ENCODE peak calls at places on chromosomes 1 and 21, in seven cellular contexts. D is RPMI8226; O is stimulated activated CD4-positive, alpha-beta T cell treated with anti-CD3 and anti-CD28 coated beads, Interleukin-1b, Interleukin-23, amount 100 ng/mL, for 4 hours; P is aorta; H is substantia nigra; T is ACHN; Z is AG20443. I is an unnamed sample.

GRCh38 chr1:202135221-202135721 is 9.3 kb downstream of the ARL8A start:
- DNase-seq in O (peak), P (no peak), Z (peak), T (peak), D (peak), H (peak), I (peak)

GRCh38 chr1:224959121-224959520 is 29.6 kb downstream of the DNAH14 start:
- DNase-seq in H (no peak), D (no peak), Z (no peak), O (no peak), T (no peak), P (no peak), I (no peak)

GRCh38 chr1:40404670-40405462 is 31.3 kb downstream of the SMAP2 start:
- DNase-seq in T (peak), D (peak), H (peak), P (no peak), O (no peak), Z (peak), I (peak)

GRCh38 chr1:200625381-200625824 is 4.9 kb upstream of the KIF14 start:
- DNase-seq in P (no peak), D (peak), H (no peak), O (no peak), Z (peak), T (peak), I (no peak)

GRCh38 chr1:26994020-26994745 is 691 bp downstream of the TRNP1 start:
- DNase-seq in T (no peak), Z (peak), O (peak), H (peak), P (no peak), D (peak), I (no peak)

GRCh38 chr1:46202975-46203737 is at the start of gene LURAP1:
- DNase-seq in O (peak), D (peak), H (peak), P (peak), Z (peak), T (peak), I (no peak)

GRCh38 chr1:38028105-38028591 is 15.6 kb downstream of the UTP11 start:
- DNase-seq in Z (no peak), T (no peak), H (no peak), O (peak), D (peak), P (no peak), I (no peak)

GRCh38 chr1:230824571-230825060 is 43.7 kb downstream of the C1orf198 start:
- DNase-seq in T (no peak), P (no peak), O (no peak), H (no peak), Z (no peak), D (no peak), I (no peak)

GRCh38 chr1:224799083-224799482 is 130.4 kb upstream of the DNAH14 start:
- DNase-seq in D (no peak), H (no peak), Z (no peak), O (no peak), T (no peak), P (no peak), I (no peak)

GRCh38 chr1:172356620-172357019 is 63.9 kb upstream of the C1orf105 start:
- DNase-seq in P (no peak), Z (no peak), D (no peak), T (peak), O (no peak), H (no peak), I (no peak)

GRCh38 chr1:170729608-170730378 is 65.9 kb downstream of the PRRX1 start:
- DNase-seq in Z (peak), P (no peak), O (no peak), D (no peak), T (no peak), H (no peak), I (no peak)

GRCh38 chr1:50750021-50750619 is 209.9 kb downstream of the FAF1 start:
- DNase-seq in O (no peak), Z (peak), D (no peak), T (peak), H (no peak), P (no peak), I (no peak)

GRCh38 chr1:224637510-224637909 is 21.4 kb downstream of the CNIH3 start:
- DNase-seq in P (no peak), H (no peak), Z (peak), D (peak), O (no peak), T (no peak), I (no peak)

GRCh38 chr1:41545996-41546938 is 61.8 kb upstream of the EDN2 start:
- DNase-seq in O (no peak), H (no peak), T (no peak), D (peak), P (peak), Z (peak), I (no peak)

GRCh38 chr1:221100196-221100950 is 221.1 kb downstream of the HLX start:
- DNase-seq in H (no peak), P (no peak), Z (peak), O (no peak), D (no peak), T (peak), I (no peak)

GRCh38 chr1:214864896-214865688 is 217.4 kb upstream of the KCNK2 start:
- DNase-seq in P (no peak), H (no peak), O (no peak), T (peak), D (no peak), Z (peak), I (no peak)

GRCh38 chr1:15323989-15324866 is 77.2 kb downstream of the FHAD1 start:
- DNase-seq in H (no peak), T (no peak), P (no peak), Z (no peak), D (no peak), O (no peak), I (no peak)

GRCh38 chr1:203769505-203770343 is 4.7 kb downstream of the LAX1 start:
- DNase-seq in T (peak), Z (peak), P (peak), H (peak), O (no peak), D (no peak), I (no peak)

GRCh38 chr1:232438476-232438875 is 191.5 kb downstream of the SIPA1L2 start:
- DNase-seq in Z (no peak), H (no peak), D (peak), P (no peak), O (no peak), T (no peak), I (no peak)

GRCh38 chr1:84693009-84693408 is 2.7 kb upstream of the SSX2IP start:
- DNase-seq in O (no peak), H (no peak), T (no peak), Z (no peak), P (no peak), D (peak), I (no peak)

GRCh38 chr1:8137406-8138244 is 111.5 kb upstream of the ERRFI1 start:
- DNase-seq in Z (peak), P (no peak), D (no peak), O (no peak), H (no peak), T (peak), I (no peak)

GRCh38 chr1:64895500-64895899 is 70.8 kb downstream of the JAK1 start:
- DNase-seq in P (no peak), Z (no peak), H (no peak), T (no peak), D (no peak), O (no peak), I (no peak)

GRCh38 chr1:204130989-204131892 is 20.6 kb downstream of the ETNK2 start:
- DNase-seq in T (peak), O (no peak), Z (peak), H (no peak), P (no peak), D (peak), I (no peak)

GRCh38 chr1:119651133-119651532 is 3.1 kb upstream of the ZNF697 start:
- DNase-seq in O (no peak), D (no peak), Z (no peak), H (no peak), P (no peak), T (no peak), I (no peak)

GRCh38 chr21:43269461-43269860 is 100.7 kb downstream of the CRYAA start:
- DNase-seq in Z (no peak), T (peak), H (no peak), O (peak), D (peak), P (no peak), I (no peak)

GRCh38 chr1:179883739-179884138 is 1.7 kb downstream of the TOR1AIP1 start:
- DNase-seq in H (no peak), Z (no peak), D (peak), O (no peak), T (peak), P (no peak), I (no peak)

GRCh38 chr1:206477581-206478380 is 7.5 kb downstream of the IKBKE start:
- DNase-seq in H (no peak), P (peak), D (no peak), O (no peak), Z (no peak), T (no peak), I (no peak)

GRCh38 chr1:3355894-3356826 is 98.3 kb upstream of the ARHGEF16 start:
- DNase-seq in P (no peak), D (peak), H (no peak), O (no peak), Z (no peak), T (no peak), I (no peak)

GRCh38 chr1:182087951-182088350 is 26.4 kb upstream of the ZNF648 start:
- DNase-seq in P (no peak), D (no peak), Z (no peak), H (no peak), O (no peak), T (no peak), I (no peak)

GRCh38 chr1:48121951-48122350 is 100.6 kb upstream of the SLC5A9 start:
- DNase-seq in D (no peak), O (no peak), T (no peak), H (no peak), P (no peak), Z (no peak), I (no peak)

GRCh38 chr1:114651893-114652292 is 18.0 kb downstream of the DENND2C start:
- DNase-seq in T (no peak), Z (no peak), H (no peak), D (no peak), O (no peak), P (no peak), I (no peak)

GRCh38 chr1:87284456-87285240 is 44.0 kb upstream of the LMO4 start:
- DNase-seq in D (no peak), P (no peak), Z (no peak), H (no peak), O (no peak), T (no peak), I (no peak)

GRCh38 chr1:115129071-115129640 is 39.9 kb upstream of the TSPAN2 start:
- DNase-seq in Z (no peak), D (no peak), P (peak), O (no peak), H (no peak), T (no peak), I (no peak)

GRCh38 chr1:26784023-26784871 is 3.5 kb upstream of the PIGV start:
- DNase-seq in O (no peak), Z (peak), D (peak), H (peak), P (peak), T (peak), I (no peak)

I was measured in GDM1.